ENCODE peak calls at places on chromosomes 1 and 21, in five cellular contexts. One of them, this sample, is unnamed.

GRCh38 chr21:30190554-30190953 is 23.9 kb upstream of the CLDN17 start:
- DNase-seq in WTC11: no peak
- DNase-seq in K562: no peak
- DNase-seq in GM12878: no peak
- DNase-seq in A549: no peak
- DNase-seq in this sample: no peak

GRCh38 chr1:1357871-1358432 is 403 bp downstream of the MXRA8 start:
- DNase-seq in WTC11: no peak
- DNase-seq in K562: no peak
- DNase-seq in GM12878: no peak
- DNase-seq in A549: no peak
- DNase-seq in this sample: no peak

GRCh38 chr1:36516372-36517018 is 33.8 kb upstream of the CSF3R start:
- DNase-seq in WTC11: peak; percentile 67
- DNase-seq in K562: peak; percentile 90
- DNase-seq in GM12878: no peak
- DNase-seq in A549: peak; percentile 79
- DNase-seq in this sample: peak; percentile 60

GRCh38 chr1:157993179-157994080 is at the start of gene KIRREL1:
- DNase-seq in WTC11: peak; percentile 44
- DNase-seq in K562: peak; percentile 22
- DNase-seq in GM12878: no peak
- DNase-seq in A549: no peak
- DNase-seq in this sample: no peak

GRCh38 chr1:160978510-160978927 is 23.9 kb upstream of the ITLN2 start:
- DNase-seq in WTC11: no peak
- DNase-seq in K562: no peak
- DNase-seq in GM12878: no peak
- DNase-seq in A549: no peak
- DNase-seq in this sample: peak; percentile 80

GRCh38 chr1:93638307-93638847 is 43.3 kb downstream of the BCAR3 start:
- DNase-seq in WTC11: no peak
- DNase-seq in K562: no peak
- DNase-seq in GM12878: no peak
- DNase-seq in A549: no peak
- DNase-seq in this sample: no peak

GRCh38 chr1:114078116-114078515 is 75.6 kb downstream of the SYT6 start:
- DNase-seq in WTC11: no peak
- DNase-seq in K562: peak; percentile 78
- DNase-seq in GM12878: no peak
- DNase-seq in A549: no peak
- DNase-seq in this sample: no peak

GRCh38 chr1:47507921-47508894 is 70.4 kb downstream of the FOXD2 start:
- DNase-seq in WTC11: peak; percentile 53
- DNase-seq in K562: peak; percentile 64
- DNase-seq in GM12878: no peak
- DNase-seq in A549: peak; percentile 11
- DNase-seq in this sample: peak; percentile 28

GRCh38 chr21:31382060-31382459 is 38.0 kb upstream of the TIAM1 start:
- DNase-seq in WTC11: no peak
- DNase-seq in K562: no peak
- DNase-seq in GM12878: no peak
- DNase-seq in A549: no peak
- DNase-seq in this sample: no peak

GRCh38 chr1:97063532-97063931 is 341.9 kb downstream of the PTBP2 start:
- DNase-seq in WTC11: no peak
- DNase-seq in K562: no peak
- DNase-seq in GM12878: no peak
- DNase-seq in A549: no peak
- DNase-seq in this sample: peak; percentile 35

GRCh38 chr1:235207202-235207565 is 46.1 kb upstream of the RBM34 start:
- DNase-seq in WTC11: no peak
- DNase-seq in K562: no peak
- DNase-seq in GM12878: no peak
- DNase-seq in A549: no peak
- DNase-seq in this sample: no peak

GRCh38 chr1:33096358-33097005 is 15.5 kb downstream of the AZIN2 start:
- DNase-seq in WTC11: no peak
- DNase-seq in K562: no peak
- DNase-seq in GM12878: no peak
- DNase-seq in A549: no peak
- DNase-seq in this sample: no peak

GRCh38 chr1:114342376-114342775 is 168.6 kb downstream of the TRIM33 start:
- DNase-seq in WTC11: no peak
- DNase-seq in K562: no peak
- DNase-seq in GM12878: no peak
- DNase-seq in A549: no peak
- DNase-seq in this sample: no peak

GRCh38 chr1:46618746-46619415 is 2.3 kb upstream of the MOB3C start:
- DNase-seq in WTC11: no peak
- DNase-seq in K562: no peak
- DNase-seq in GM12878: no peak
- DNase-seq in A549: no peak
- DNase-seq in this sample: no peak

GRCh38 chr1:167973832-167974231 is 37.0 kb upstream of the MPC2 start:
- DNase-seq in WTC11: no peak
- DNase-seq in K562: no peak
- DNase-seq in GM12878: no peak
- DNase-seq in A549: no peak
- DNase-seq in this sample: no peak

GRCh38 chr1:208601569-208601968 is 357.4 kb upstream of the PLXNA2 start:
- DNase-seq in WTC11: no peak
- DNase-seq in K562: no peak
- DNase-seq in GM12878: no peak
- DNase-seq in A549: no peak
- DNase-seq in this sample: no peak

GRCh38 chr1:234924450-234925355 is 203.9 kb downstream of the TOMM20 start:
- DNase-seq in WTC11: no peak
- DNase-seq in K562: no peak
- DNase-seq in GM12878: no peak
- DNase-seq in A549: no peak
- DNase-seq in this sample: no peak

GRCh38 chr1:95778217-95778616 is 544.2 kb downstream of the RWDD3 start:
- DNase-seq in WTC11: no peak
- DNase-seq in K562: no peak
- DNase-seq in GM12878: no peak
- DNase-seq in A549: no peak
- DNase-seq in this sample: no peak

GRCh38 chr1:157751283-157751682 is 25.6 kb downstream of the FCRL2 start:
- DNase-seq in WTC11: no peak
- DNase-seq in K562: no peak
- DNase-seq in GM12878: no peak
- DNase-seq in A549: no peak
- DNase-seq in this sample: no peak

GRCh38 chr1:37807555-37808368 is at the start of the genes C1orf122 and YRDC:
- DNase-seq in WTC11: peak; percentile 95
- DNase-seq in K562: peak; percentile 96
- DNase-seq in GM12878: peak; percentile 35
- DNase-seq in A549: peak; percentile 92
- DNase-seq in this sample: peak; percentile 83

GRCh38 chr1:189206617-189207016 is 1271.0 kb downstream of the BRINP3 start:
- DNase-seq in WTC11: no peak
- DNase-seq in K562: no peak
- DNase-seq in GM12878: no peak
- DNase-seq in A549: no peak
- DNase-seq in this sample: no peak

GRCh38 chr1:67677925-67678324 is 7.1 kb upstream of the GADD45A start:
- DNase-seq in WTC11: no peak
- DNase-seq in K562: no peak
- DNase-seq in GM12878: no peak
- DNase-seq in A549: no peak
- DNase-seq in this sample: no peak

DNA sequence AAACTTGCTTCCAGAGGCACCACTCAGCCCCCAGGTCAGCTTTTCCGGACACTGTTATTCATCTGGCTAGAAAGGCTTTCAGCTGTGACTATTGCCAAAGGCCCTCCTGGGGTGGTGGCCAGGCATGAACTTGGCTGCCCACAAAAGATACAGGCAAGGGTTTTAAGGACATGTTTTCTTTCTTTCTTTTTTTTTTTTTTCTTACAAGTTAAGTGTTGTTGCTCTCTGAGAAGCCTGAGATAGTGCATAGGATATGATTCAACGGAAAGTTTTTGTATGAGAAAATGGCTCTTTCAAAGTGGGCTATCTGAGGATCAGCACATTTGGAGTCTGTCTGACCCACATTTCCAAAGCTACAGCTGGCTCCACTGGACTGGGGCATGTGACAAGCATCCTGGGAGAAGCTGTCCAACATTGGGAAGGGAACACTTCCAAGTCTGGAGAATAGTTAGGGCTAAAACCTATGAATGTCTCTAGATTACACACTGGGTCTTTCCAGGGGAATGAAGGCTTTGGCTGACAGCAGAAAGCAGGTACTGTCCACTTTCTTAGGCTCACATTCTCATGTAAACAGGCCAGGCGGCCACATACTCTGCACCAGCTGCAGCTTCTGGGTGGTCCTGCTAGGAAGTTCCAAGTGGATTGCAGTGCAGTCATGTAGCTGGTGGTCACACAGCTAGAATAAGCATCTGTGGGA is 639.7 kb downstream of the LMO4 start:
- DNase-seq in WTC11: peak; percentile 32
- DNase-seq in K562: no peak
- DNase-seq in GM12878: no peak
- DNase-seq in A549: no peak
- DNase-seq in this sample: no peak
- TF ChIP-seq ESRRA in WTC11: no peak
- TF ChIP-seq ESRRA in K562: no peak
- TF ChIP-seq ESRRA in GM12878: no peak
- TF ChIP-seq ESRRA in A549: no peak
- TF ChIP-seq ESRRA in this sample: no peak

GRCh38 chr21:46620846-46621245 is 14.6 kb upstream of the PRMT2 start:
- DNase-seq in WTC11: no peak
- DNase-seq in K562: no peak
- DNase-seq in GM12878: no peak
- DNase-seq in A549: no peak
- DNase-seq in this sample: no peak

GRCh38 chr21:46624050-46624449 is 11.4 kb upstream of the PRMT2 start:
- DNase-seq in WTC11: no peak
- DNase-seq in K562: no peak
- DNase-seq in GM12878: no peak
- DNase-seq in A549: no peak
- DNase-seq in this sample: no peak

GRCh38 chr21:46621457-46622182 is 13.9 kb upstream of the PRMT2 start:
- DNase-seq in WTC11: no peak
- DNase-seq in K562: no peak
- DNase-seq in GM12878: no peak
- DNase-seq in A549: no peak
- DNase-seq in this sample: peak; percentile 85

GRCh38 chr21:46619846-46620245 is 15.0 kb upstream of the S100B start:
- DNase-seq in WTC11: no peak
- DNase-seq in K562: peak; percentile 14
- DNase-seq in GM12878: no peak
- DNase-seq in A549: no peak
- DNase-seq in this sample: no peak

GRCh38 chr21:46622226-46622625 is 13.2 kb upstream of the PRMT2 start:
- DNase-seq in WTC11: no peak
- DNase-seq in K562: no peak
- DNase-seq in GM12878: no peak
- DNase-seq in A549: no peak
- DNase-seq in this sample: peak; percentile 94
- TF ChIP-seq ESRRA in WTC11: no peak
- TF ChIP-seq ESRRA in K562: no peak
- TF ChIP-seq ESRRA in GM12878: no peak
- TF ChIP-seq ESRRA in A549: no peak
- TF ChIP-seq ESRRA in this sample: no peak

DNA sequence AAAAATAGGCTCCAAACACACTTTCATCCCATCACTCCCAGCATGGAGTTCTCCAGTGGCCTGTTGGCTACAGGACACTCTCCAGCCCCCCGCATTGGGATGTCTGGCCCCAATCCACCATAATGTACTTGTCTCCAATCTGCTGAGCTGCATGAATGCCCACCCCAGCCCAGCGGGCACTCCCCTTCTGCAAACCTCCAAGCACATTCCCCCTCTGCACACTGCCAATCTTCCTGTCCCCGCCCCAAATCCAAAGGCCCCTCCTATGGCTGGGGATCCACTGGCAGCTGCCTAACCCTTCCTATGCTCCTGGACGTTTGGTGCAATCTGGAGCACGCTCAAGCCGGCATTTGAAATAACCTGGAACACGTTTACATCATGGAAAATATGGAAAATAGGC is 41.3 kb downstream of the PDE9A start:
- DNase-seq in WTC11: no peak
- DNase-seq in K562: no peak
- DNase-seq in GM12878: no peak
- DNase-seq in A549: no peak
- DNase-seq in this sample: no peak
- TF ChIP-seq ESRRA in WTC11: no peak
- TF ChIP-seq ESRRA in K562: no peak
- TF ChIP-seq ESRRA in GM12878: no peak
- TF ChIP-seq ESRRA in A549: no peak
- TF ChIP-seq ESRRA in this sample: no peak

GRCh38 chr1:24383381-24383940 is 30.1 kb downstream of the STPG1 start:
- DNase-seq in WTC11: no peak
- DNase-seq in K562: no peak
- DNase-seq in GM12878: no peak
- DNase-seq in A549: no peak
- DNase-seq in this sample: no peak

GRCh38 chr1:24384251-24385090 is 29.1 kb downstream of the STPG1 start:
- DNase-seq in WTC11: no peak
- DNase-seq in K562: no peak
- DNase-seq in GM12878: no peak
- DNase-seq in A549: no peak
- DNase-seq in this sample: no peak

GRCh38 chr1:24386241-24386640 is 27.3 kb downstream of the STPG1 start:
- DNase-seq in WTC11: no peak
- DNase-seq in K562: no peak
- DNase-seq in GM12878: no peak
- DNase-seq in A549: no peak
- DNase-seq in this sample: no peak

GRCh38 chr1:24386931-24387330 is 26.7 kb downstream of the STPG1 start:
- DNase-seq in WTC11: no peak
- DNase-seq in K562: no peak
- DNase-seq in GM12878: no peak
- DNase-seq in A549: no peak
- DNase-seq in this sample: no peak

DNA sequence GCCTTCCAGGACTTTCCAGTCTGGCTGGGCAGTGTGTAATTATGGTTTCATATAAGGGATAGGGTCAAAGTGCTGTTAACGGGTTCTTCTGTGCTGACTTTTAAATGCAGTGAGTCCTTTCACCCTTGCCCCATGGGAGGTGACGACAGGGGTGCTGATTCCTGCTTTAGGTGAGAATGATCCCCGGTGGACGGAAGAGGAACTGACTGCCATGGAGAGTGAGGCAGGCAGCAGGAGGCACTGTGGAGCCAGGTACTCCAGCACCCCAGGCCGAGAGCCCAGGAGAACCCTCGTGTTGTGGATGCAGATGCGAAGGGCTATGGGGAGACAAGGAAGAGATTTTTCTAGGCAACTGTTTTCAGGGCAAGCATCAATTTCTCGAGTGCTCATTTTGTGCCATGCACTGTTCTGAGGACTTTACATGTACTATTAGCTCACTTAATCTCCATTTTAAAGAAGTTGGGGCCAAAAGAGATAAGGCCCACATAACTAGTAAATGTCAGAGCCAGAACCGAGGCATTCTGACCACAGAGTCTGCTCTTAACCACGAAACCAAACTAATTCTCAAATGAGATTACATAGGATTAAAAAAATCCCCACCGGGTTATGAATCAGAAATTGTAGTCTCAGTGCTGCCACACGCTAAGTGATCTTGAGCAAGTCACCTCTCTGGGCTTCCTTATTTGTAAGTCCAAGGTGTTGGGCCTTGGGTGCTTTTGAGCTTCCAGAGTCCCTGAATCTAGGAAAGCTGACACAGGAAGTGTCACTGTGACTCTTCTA is 28.2 kb downstream of the STPG1 start:
- DNase-seq in WTC11: peak; percentile 75
- DNase-seq in K562: peak; percentile 67
- DNase-seq in GM12878: no peak
- DNase-seq in A549: no peak
- DNase-seq in this sample: no peak
- TF ChIP-seq ESRRA in WTC11: no peak
- TF ChIP-seq ESRRA in K562: no peak
- TF ChIP-seq ESRRA in GM12878: no peak
- TF ChIP-seq ESRRA in A549: no peak
- TF ChIP-seq ESRRA in this sample: no peak

This sample was measured in HepG2.